ENCODE peak calls at places on chromosome 15, in four cellular contexts. T is nephron progenitor cell; W is NCI-H510A treated with DMSO at 0.1 percent for 48 hours; M is stimulated activated CD4-positive, alpha-beta T cell treated with anti-CD3 and anti-CD28 coated beads, Interleukin-1b, Interleukin-23, amount 100 ng/mL, for 48 hours. L is an unnamed sample.

GRCh38 chr15:56042031-56042430 is 48.6 kb upstream of the NEDD4 start:
- DNase-seq in T (no peak), M (no peak), W (no peak), L (peak; percentile 24)

GRCh38 chr15:84949043-84949442 is 32.6 kb upstream of the PDE8A start:
- DNase-seq in M (no peak), W (no peak), T (no peak), L (peak; percentile 28)

GRCh38 chr15:28094732-28095521 is 4.2 kb downstream of the OCA2 start:
- DNase-seq in T (peak; percentile 52), M (no peak), W (no peak), L (peak; percentile 16)

GRCh38 chr15:74340139-74340538 is 27.3 kb downstream of the CYP11A1 start:
- DNase-seq in W (no peak), T (no peak), M (no peak), L (peak; percentile 73)

GRCh38 chr15:51121118-51121517 is 26.4 kb upstream of the TNFAIP8L3 start:
- DNase-seq in M (peak; percentile 15), W (no peak), T (no peak), L (peak; percentile 98)

GRCh38 chr15:62758126-62758951 is 284.2 kb upstream of the TPM1 start:
- DNase-seq in T (no peak), M (no peak), W (no peak), L (peak; percentile 87)

GRCh38 chr15:78003539-78004008 is 73.9 kb downstream of the TBC1D2B start:
- DNase-seq in M (no peak), W (peak; percentile 87), T (no peak), L (no peak)

GRCh38 chr15:85010472-85011209 is 29.0 kb downstream of the PDE8A start:
- DNase-seq in T (no peak), W (no peak), M (no peak), L (no peak)

GRCh38 chr15:76380249-76380648 is 43.7 kb downstream of the ISL2 start:
- DNase-seq in T (no peak), M (no peak), W (no peak), L (peak; percentile 20)

GRCh38 chr15:92808611-92809063 is 91.5 kb upstream of the CHD2 start:
- DNase-seq in M (peak; percentile 20), W (no peak), T (no peak), L (peak; percentile 78)

GRCh38 chr15:69939513-69940440 is 157.9 kb downstream of the TLE3 start:
- DNase-seq in M (no peak), T (peak; percentile 37), W (no peak), L (no peak)

GRCh38 chr15:40430271-40430805 is 10.4 kb upstream of the BAHD1 start:
- DNase-seq in T (peak; percentile 44), W (no peak), M (no peak), L (peak; percentile 51)

L was measured in M059J.